ENCODE peak calls at places on chromosomes 3 and 15, in four cellular contexts. C is fibroblast of lung, V is cardiac muscle cell, F is sigmoid colon. W is an unnamed sample.

GRCh38 chr15:92130906-92131305 is 262.8 kb upstream of the ST8SIA2 start:
- DNase-seq in C (no peak), F (no peak), V (no peak), W (no peak)

GRCh38 chr15:101502572-101503295 is 13.2 kb upstream of the PCSK6 start:
- DNase-seq in C (no peak), V (no peak), F (no peak), W (no peak)

GRCh38 chr3:122760457-122761271 is 33.0 kb downstream of the HSPBAP1 start:
- DNase-seq in C (peak), V (no peak), F (no peak), W (peak)

GRCh38 chr3:33717866-33718594 is at the start of gene CLASP2:
- DNase-seq in C (peak), V (peak), F (peak), W (peak)

GRCh38 chr3:11140054-11140712 is 14.1 kb upstream of the HRH1 start:
- DNase-seq in F (no peak), V (no peak), C (peak), W (peak)

GRCh38 chr15:61840090-61840489 is 220.2 kb downstream of the VPS13C start:
- DNase-seq in F (no peak), C (no peak), V (no peak), W (no peak)

GRCh38 chr3:175837962-175838361 is 978.8 kb downstream of the NAALADL2 start:
- DNase-seq in F (no peak), C (no peak), V (no peak), W (no peak)

GRCh38 chr3:58206406-58207011 is 4.3 kb downstream of the DNASE1L3 start:
- DNase-seq in C (peak), V (no peak), F (no peak), W (peak)

GRCh38 chr3:123414958-123415792 is 33.7 kb downstream of the ADCY5 start:
- DNase-seq in V (no peak), C (no peak), F (no peak), W (no peak)

GRCh38 chr3:194998417-194998816 is 272.5 kb downstream of the XXYLT1 start:
- DNase-seq in V (no peak), F (no peak), C (no peak), W (no peak)

GRCh38 chr3:126891791-126892190 is 91.1 kb upstream of the PLXNA1 start:
- DNase-seq in F (no peak), V (no peak), C (no peak), W (no peak)

GRCh38 chr3:156664285-156665178 is 9.9 kb upstream of the TIPARP start:
- DNase-seq in F (no peak), V (no peak), C (no peak), W (no peak)

GRCh38 chr3:149908558-149908957 is 62.1 kb downstream of the PFN2 start:
- DNase-seq in V (no peak), F (no peak), C (no peak), W (no peak)

GRCh38 chr15:58639992-58640391 is 109.5 kb downstream of the ADAM10 start:
- DNase-seq in F (no peak), C (no peak), V (no peak), W (no peak)

GRCh38 chr15:75545066-75545465 is 34.0 kb downstream of the PTPN9 start:
- DNase-seq in F (no peak), C (no peak), V (no peak), W (no peak)

GRCh38 chr3:171874879-171875278 is 31.7 kb downstream of the TMEM212 start:
- DNase-seq in V (no peak), F (no peak), C (peak), W (no peak)

GRCh38 chr3:150022406-150023238 is 51.9 kb upstream of the PFN2 start:
- DNase-seq in V (no peak), F (no peak), C (peak), W (no peak)

GRCh38 chr15:22810735-22811338 is 24.4 kb downstream of the NIPA1 start:
- DNase-seq in F (no peak), V (no peak), C (no peak), W (no peak)

GRCh38 chr15:51144021-51144532 is 49.4 kb upstream of the TNFAIP8L3 start:
- DNase-seq in F (no peak), V (peak), C (peak), W (no peak)

GRCh38 chr3:75048650-75049049 is 434.2 kb upstream of the CNTN3 start:
- DNase-seq in C (peak), V (no peak), F (no peak), W (no peak)

GRCh38 chr3:44355634-44356033 is 17.1 kb downstream of the TCAIM start:
- DNase-seq in C (peak), V (peak), F (no peak), W (no peak)

GRCh38 chr3:186464424-186465093 is 79.6 kb downstream of the CRYGS start:
- DNase-seq in C (no peak), V (no peak), F (no peak), W (no peak)

GRCh38 chr15:68709826-68710225 is 110.9 kb downstream of the ANP32A start:
- DNase-seq in C (no peak), F (no peak), V (no peak), W (no peak)

GRCh38 chr3:108342829-108343478 is 46.6 kb downstream of the HHLA2 start:
- DNase-seq in V (no peak), C (peak), F (no peak), W (no peak)

GRCh38 chr15:35719964-35720507 is 174.1 kb upstream of the DPH6 start:
- DNase-seq in C (peak), V (no peak), F (no peak), W (no peak)

GRCh38 chr3:114446605-114447004 is 152.8 kb downstream of the TIGIT start:
- DNase-seq in C (no peak), F (peak), V (no peak), W (no peak)

GRCh38 chr3:152452318-152452717 is 183.6 kb downstream of the MBNL1 start:
- DNase-seq in C (peak), V (no peak), F (no peak), W (no peak)

GRCh38 chr15:32651229-32651837 is 9.8 kb downstream of the SCG5 start:
- DNase-seq in C (peak), F (peak), V (peak), W (peak)

GRCh38 chr3:56133423-56133822 is 334.8 kb downstream of the ERC2 start:
- DNase-seq in V (no peak), F (no peak), C (peak), W (no peak)

GRCh38 chr15:25884354-25884753 is 21.2 kb upstream of the ATP10A start:
- DNase-seq in V (no peak), F (no peak), C (no peak), W (no peak)

GRCh38 chr3:132360717-132361116 is 43.5 kb downstream of the ACP3 start:
- DNase-seq in C (no peak), V (no peak), F (no peak), W (no peak)

GRCh38 chr15:79923068-79923514 is 26.3 kb upstream of the MTHFS start:
- DNase-seq in C (peak), F (peak), V (peak), W (peak)

GRCh38 chr3:80357761-80358160 is 590.0 kb upstream of the ROBO1 start:
- DNase-seq in F (no peak), V (no peak), C (no peak), W (no peak)

GRCh38 chr15:40600956-40601355 is 6.9 kb downstream of the KNL1 start:
- DNase-seq in F (no peak), C (no peak), V (no peak), W (no peak)

GRCh38 chr3:78481050-78481449 is 1286.7 kb downstream of the ROBO1 start:
- DNase-seq in C (no peak), V (no peak), F (no peak), W (no peak)

GRCh38 chr3:89250742-89251141 is 143.3 kb downstream of the EPHA3 start:
- DNase-seq in F (no peak), V (no peak), C (no peak), W (no peak)

DNA sequence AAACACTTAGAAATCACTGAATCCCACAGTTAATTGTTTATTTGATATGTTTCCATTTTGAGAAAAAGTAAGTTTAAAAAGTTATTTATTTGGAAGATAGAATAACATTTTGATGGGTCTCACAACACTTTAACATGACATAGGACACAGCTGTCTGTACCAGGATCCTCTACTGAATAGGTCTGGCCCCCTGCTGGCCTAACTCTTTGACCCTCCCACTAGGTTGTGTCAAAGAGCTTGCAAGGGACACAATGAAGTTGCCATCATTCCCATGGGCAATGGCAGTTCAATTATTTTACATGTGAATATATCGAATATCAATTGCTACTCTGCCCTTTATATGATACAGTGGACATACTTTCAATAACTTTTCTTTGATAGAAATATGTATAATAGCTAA is 138.9 kb downstream of the EPHA3 start:
- DNase-seq in C (no peak), F (no peak), V (no peak), W (no peak)
- TF ChIP-seq CTCF in C (no peak), F (no peak), V (no peak), W (no peak)

GRCh38 chr3:112293368-112294321 is at the start of gene SLC9C1:
- DNase-seq in C (peak), V (peak), F (no peak), W (peak)

GRCh38 chr3:112298781-112299180 is 4.8 kb upstream of the SLC9C1 start:
- DNase-seq in F (no peak), V (no peak), C (no peak), W (no peak)

GRCh38 chr3:112302061-112302830 is 8.2 kb upstream of the SLC9C1 start:
- DNase-seq in C (no peak), F (no peak), V (peak), W (no peak)

GRCh38 chr3:112302881-112303761 is 9.1 kb upstream of the SLC9C1 start:
- DNase-seq in V (peak), C (peak), F (no peak), W (no peak)

GRCh38 chr3:112297714-112298113 is 3.7 kb upstream of the SLC9C1 start:
- DNase-seq in V (no peak), C (no peak), F (no peak), W (no peak)
- TF ChIP-seq CTCF in V (no peak), C (no peak), F (no peak), W (no peak)

GRCh38 chr15:66007663-66008262 is 138.5 kb downstream of the RAB11A start:
- DNase-seq in C (no peak), V (no peak), F (no peak), W (peak)
- TF ChIP-seq CTCF in C (no peak), V (no peak), F (no peak), W (no peak)

GRCh38 chr15:65087873-65088642 is 11.5 kb downstream of the KBTBD13 start:
- DNase-seq in F (peak), C (no peak), V (no peak), W (no peak)

GRCh38 chr15:65087411-65087810 is 10.9 kb downstream of the KBTBD13 start:
- DNase-seq in V (no peak), F (peak), C (no peak), W (no peak)

GRCh38 chr15:65085990-65086679 is 9.6 kb downstream of the KBTBD13 start:
- DNase-seq in F (peak), C (no peak), V (peak), W (peak)

GRCh38 chr15:65085207-65085753 is 8.7 kb downstream of the KBTBD13 start:
- DNase-seq in C (no peak), F (peak), V (no peak), W (no peak)

DNA sequence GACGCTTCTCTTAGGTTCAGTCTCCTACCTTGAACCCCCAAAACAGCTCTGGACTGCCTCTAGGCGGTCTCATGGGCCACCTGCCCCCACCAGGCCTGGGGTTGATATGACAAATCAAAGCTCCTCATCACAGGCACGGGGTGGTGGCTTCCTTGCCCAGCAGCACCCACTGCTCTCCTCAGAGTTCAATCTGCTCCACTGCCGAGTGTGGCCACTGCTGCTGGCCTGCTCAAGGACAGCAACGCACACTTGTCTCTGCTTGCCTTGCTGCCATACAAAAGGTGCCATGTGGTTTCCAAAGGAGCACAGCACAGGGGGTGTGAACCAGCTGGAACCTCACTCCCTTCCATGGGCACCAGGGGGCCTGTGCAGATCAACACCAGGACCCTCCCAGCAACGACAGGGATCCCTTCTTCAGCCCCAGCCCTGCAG is 10.2 kb downstream of the KBTBD13 start:
- DNase-seq in F (peak), V (no peak), C (no peak), W (no peak)
- TF ChIP-seq CTCF in F (peak), V (no peak), C (peak), W (no peak)

DNA sequence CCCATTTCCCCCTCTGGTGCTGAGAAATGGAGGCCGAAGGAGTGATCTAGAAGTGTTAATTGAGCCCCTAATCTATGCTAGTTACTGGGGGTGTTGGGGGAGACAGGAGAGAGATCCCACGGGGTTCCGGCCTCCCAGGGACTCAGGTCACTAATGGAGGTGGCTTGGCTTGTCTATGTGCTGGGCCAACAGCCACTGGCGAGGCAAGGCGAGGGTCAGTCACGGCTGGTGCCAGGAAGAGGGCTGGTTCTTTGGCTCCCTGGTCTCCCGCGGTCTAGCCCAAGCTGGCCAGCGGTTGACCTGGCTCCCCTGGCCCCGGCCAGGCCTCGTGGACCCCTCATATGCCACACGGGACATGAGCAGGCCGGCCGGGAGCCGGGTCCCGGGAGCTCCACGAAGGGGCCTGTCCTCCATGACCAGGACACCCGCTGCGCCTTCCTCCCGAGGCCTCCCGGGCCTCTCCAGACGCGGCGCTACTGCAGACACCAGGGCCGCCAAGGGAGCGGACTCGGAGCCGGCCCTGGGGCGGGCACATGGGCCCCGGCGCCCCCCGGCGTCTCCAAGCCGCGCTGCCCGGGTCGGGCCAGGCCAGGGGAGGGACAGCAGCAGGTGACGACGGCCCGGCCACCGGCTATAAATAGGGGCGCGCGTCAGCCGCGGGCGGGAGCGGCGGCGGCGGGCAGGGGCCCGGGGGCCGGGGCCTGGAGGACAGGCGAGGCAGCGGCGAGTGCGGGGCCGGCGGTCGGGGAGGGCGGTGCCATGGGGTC is at the start of gene ALPK3:
- DNase-seq in V (peak), F (peak), C (peak), W (no peak)
- TF ChIP-seq CTCF in V (no peak), F (no peak), C (no peak), W (no peak)

DNA sequence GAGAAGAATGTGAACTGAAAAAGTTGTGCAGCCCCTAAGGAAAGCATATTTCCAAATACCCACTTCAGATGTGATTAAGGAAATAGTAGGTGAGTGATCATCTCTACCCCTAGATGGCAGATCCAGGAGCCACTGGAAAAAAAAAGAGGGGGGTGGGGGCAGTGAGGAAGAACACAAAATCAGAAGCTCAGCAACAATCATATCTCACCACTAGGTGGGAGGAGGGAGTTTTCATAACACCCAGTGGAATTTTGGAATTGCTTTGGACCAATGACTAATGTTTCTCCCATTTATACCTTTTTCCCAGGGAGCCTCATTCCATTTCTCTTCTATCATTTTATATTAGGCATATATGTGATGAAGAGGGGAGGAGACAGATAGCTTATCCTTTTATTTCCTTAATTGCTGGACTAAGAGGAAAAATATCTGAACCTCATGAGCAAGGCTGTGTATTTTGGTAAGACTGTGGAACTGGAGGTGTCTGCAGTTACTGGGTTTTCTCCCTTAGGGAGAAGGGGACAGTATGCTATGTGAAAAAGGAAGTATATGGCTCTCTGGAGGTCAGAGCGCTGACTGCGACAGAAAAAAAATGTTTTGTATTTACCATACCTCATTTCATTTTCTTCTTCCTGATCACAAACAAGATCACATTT is 363.4 kb downstream of the GAP43 start:
- DNase-seq in C (peak), F (no peak), V (no peak), W (peak)
- TF ChIP-seq CTCF in C (peak), F (peak), V (peak), W (peak)

W was measured in Calu3.